ENCODE peak calls at places on chromosomes 2 and 18, in four cellular contexts. D, X, G and W are unnamed samples.

GRCh38 chr2:177391822-177392372 is 676 bp upstream of the AGPS start:
- DNase-seq in D (no peak), X (no peak), G (no peak), W (no peak)

GRCh38 chr2:110755494-110756078 is 23.2 kb downstream of the ACOXL start:
- DNase-seq in G (peak; percentile 36), D (peak; percentile 16), X (no peak), W (no peak)

GRCh38 chr2:212227755-212228154 is 310.8 kb downstream of the ERBB4 start:
- DNase-seq in D (peak; percentile 78), X (peak; percentile 4), G (peak; percentile 92), W (peak; percentile 67)

GRCh38 chr18:12291690-12292089 is 16.4 kb upstream of the TUBB6 start:
- DNase-seq in X (no peak), D (no peak), G (no peak), W (no peak)

GRCh38 chr2:108570416-108570815 is 36.1 kb downstream of the LIMS1 start:
- DNase-seq in G (peak; percentile 70), D (peak; percentile 72), X (no peak), W (no peak)

GRCh38 chr2:205527801-205528200 is 154.5 kb upstream of the NRP2 start:
- DNase-seq in G (no peak), X (no peak), D (no peak), W (no peak)

GRCh38 chr2:191063584-191063983 is 49.6 kb upstream of the STAT1 start:
- DNase-seq in D (no peak), G (no peak), X (no peak), W (no peak)

GRCh38 chr2:205752924-205753323 is 70.6 kb downstream of the NRP2 start:
- DNase-seq in X (no peak), G (no peak), D (peak; percentile 94), W (no peak)

GRCh38 chr2:176139170-176139611 is 9.7 kb downstream of the HOXD8 start:
- DNase-seq in G (no peak), D (no peak), X (no peak), W (no peak)

GRCh38 chr18:9802774-9803697 is 82.7 kb upstream of the TXNDC2 start:
- DNase-seq in X (no peak), G (peak; percentile 65), D (no peak), W (no peak)

GRCh38 chr2:88265352-88265960 is 95.3 kb downstream of the THNSL2 start:
- DNase-seq in G (peak; percentile 24), X (peak; percentile 10), D (peak; percentile 1), W (peak; percentile 27)

GRCh38 chr2:100956081-100956480 is 46.0 kb upstream of the RPL31 start:
- DNase-seq in X (no peak), G (no peak), D (no peak), W (no peak)

GRCh38 chr2:70828914-70829824 is 6.4 kb downstream of the CD207 start:
- DNase-seq in G (peak; percentile 81), D (no peak), X (no peak), W (no peak)

GRCh38 chr18:45102863-45103262 is 422.2 kb downstream of the SETBP1 start:
- DNase-seq in D (no peak), X (no peak), G (no peak), W (no peak)

GRCh38 chr2:191155608-191156071 is 4.8 kb upstream of the STAT4 start:
- DNase-seq in X (no peak), G (peak; percentile 81), D (peak; percentile 63), W (no peak)

GRCh38 chr2:148614024-148614331 is 30.6 kb upstream of the EPC2 start:
- DNase-seq in G (no peak), D (no peak), X (peak; percentile 20), W (peak; percentile 11)

GRCh38 chr2:217038001-217038400 is 178.1 kb upstream of the TNP1 start:
- DNase-seq in D (no peak), X (no peak), G (no peak), W (no peak)

GRCh38 chr2:33074197-33074596 is 127.4 kb downstream of the LTBP1 start:
- DNase-seq in D (no peak), X (no peak), G (no peak), W (no peak)

GRCh38 chr18:70279470-70279869 is 9.4 kb upstream of the SOCS6 start:
- DNase-seq in G (no peak), D (no peak), X (no peak), W (no peak)

GRCh38 chr2:119803101-119803500 is 43.4 kb downstream of the PTPN4 start:
- DNase-seq in D (no peak), X (no peak), G (no peak), W (no peak)

GRCh38 chr18:21703241-21703820 is 1.2 kb downstream of the ABHD3 start:
- DNase-seq in D (no peak), X (no peak), G (no peak), W (peak; percentile 45)

GRCh38 chr2:165586019-165586418 is 116.5 kb downstream of the CSRNP3 start:
- DNase-seq in X (no peak), D (no peak), G (no peak), W (no peak)

GRCh38 chr2:209908511-209908910 is 93.9 kb upstream of the RPE start:
- DNase-seq in X (no peak), G (no peak), D (no peak), W (no peak)

GRCh38 chr18:21742323-21742687 is 1.7 kb downstream of the MIB1 start:
- DNase-seq in G (peak; percentile 11), D (no peak), X (no peak), W (no peak)

GRCh38 chr2:102789349-102790085 is 27.7 kb downstream of the TMEM182 start:
- DNase-seq in D (no peak), X (no peak), G (no peak), W (no peak)

GRCh38 chr2:239951825-239952224 is 73.3 kb downstream of the NDUFA10 start:
- DNase-seq in G (no peak), D (no peak), X (no peak), W (no peak)

GRCh38 chr18:13461936-13462335 is 243.4 kb downstream of the LDLRAD4 start:
- DNase-seq in X (no peak), D (no peak), G (no peak), W (no peak)

GRCh38 chr18:44744206-44745180 is 63.8 kb downstream of the SETBP1 start:
- DNase-seq in D (no peak), G (no peak), X (no peak), W (no peak)

GRCh38 chr2:85525567-85525966 is 13.4 kb upstream of the MAT2A start:
- DNase-seq in G (no peak), X (no peak), D (no peak), W (no peak)

GRCh38 chr18:57444301-57444759 is 9.2 kb downstream of the ONECUT2 start:
- DNase-seq in D (no peak), G (no peak), X (no peak), W (peak; percentile 69)

GRCh38 chr2:241686649-241687425 is at the start of gene DTYMK:
- DNase-seq in G (peak; percentile 95), D (peak; percentile 98), X (peak; percentile 65), W (peak; percentile 98)

GRCh38 chr18:33821503-33821902 is 243.5 kb downstream of the ASXL3 start:
- DNase-seq in D (peak; percentile 37), G (peak; percentile 68), X (no peak), W (no peak)

GRCh38 chr2:65071499-65072180 is 15.4 kb downstream of the CEP68 start:
- DNase-seq in G (peak; percentile 18), X (no peak), D (no peak), W (no peak)

GRCh38 chr18:54444309-54444914 is 86.7 kb downstream of the C18orf54 start:
- DNase-seq in G (peak; percentile 74), X (peak; percentile 26), D (peak; percentile 74), W (peak; percentile 72)

GRCh38 chr2:136235451-136236418 is 117.8 kb upstream of the CXCR4 start:
- DNase-seq in X (no peak), G (peak; percentile 78), D (peak; percentile 70), W (peak; percentile 53)

GRCh38 chr2:223062304-223062845 is 10.4 kb downstream of the KCNE4 start:
- DNase-seq in D (peak; percentile 81), X (no peak), G (no peak), W (no peak)

GRCh38 chr2:102020596-102021170 is 28.9 kb downstream of the IL1R2 start:
- DNase-seq in G (peak; percentile 95), X (peak; percentile 53), D (peak; percentile 91), W (peak; percentile 90)

GRCh38 chr2:230000118-230000841 is 68.4 kb downstream of the SLC16A14 start:
- DNase-seq in X (no peak), D (no peak), G (no peak), W (no peak)

GRCh38 chr18:59885579-59886163 is 14.1 kb upstream of the PMAIP1 start:
- DNase-seq in X (peak; percentile 70), G (peak; percentile 82), D (peak; percentile 88), W (peak; percentile 16)

DNA sequence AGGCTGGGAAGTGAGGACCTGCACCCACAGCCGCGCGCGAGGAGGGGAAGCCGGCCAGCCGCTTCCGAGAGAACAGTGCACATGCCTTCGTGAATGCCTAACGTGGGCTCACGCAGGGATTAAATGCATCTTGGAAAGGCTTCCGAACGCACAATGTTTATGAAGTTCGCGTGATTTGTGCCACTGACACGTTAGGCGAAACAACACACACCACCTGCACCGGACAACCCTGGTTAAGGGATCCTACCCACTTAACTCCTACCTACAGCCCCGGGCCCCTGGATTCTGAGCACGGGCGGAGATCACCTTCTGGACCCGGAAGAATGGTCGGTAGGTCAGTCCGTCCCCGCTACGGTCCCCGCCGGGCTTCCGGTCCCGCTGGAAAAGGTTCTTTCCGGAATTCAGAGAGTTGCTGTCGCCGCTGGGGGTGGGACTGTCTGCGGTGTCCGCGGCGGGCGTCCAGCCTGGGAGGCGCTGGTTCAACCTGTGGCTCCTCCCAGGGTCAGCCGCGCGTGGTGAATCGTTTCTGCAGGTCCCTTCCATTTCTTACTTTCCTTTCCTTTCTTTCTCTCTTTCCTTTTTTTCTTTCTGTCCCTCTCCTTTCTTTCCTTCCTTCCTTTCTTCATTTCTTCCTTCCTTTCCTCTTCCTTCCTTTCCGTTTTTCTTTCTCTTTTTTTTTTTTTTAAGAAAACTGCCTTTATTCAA is at the start of gene MTIF2:
- DNase-seq in D (peak; percentile 95), X (peak; percentile 78), G (peak; percentile 94), W (peak; percentile 97)
- TF ChIP-seq CTCF in D (no peak), X (no peak), G (no peak), W (no peak)

GRCh38 chr2:231410293-231411004 is 14.9 kb downstream of the B3GNT7 start:
- DNase-seq in D (no peak), G (no peak), X (no peak), W (no peak)
- TF ChIP-seq CTCF in D (peak; percentile 47), G (peak; percentile 39), X (peak; percentile 56), W (peak; percentile 28)

DNA sequence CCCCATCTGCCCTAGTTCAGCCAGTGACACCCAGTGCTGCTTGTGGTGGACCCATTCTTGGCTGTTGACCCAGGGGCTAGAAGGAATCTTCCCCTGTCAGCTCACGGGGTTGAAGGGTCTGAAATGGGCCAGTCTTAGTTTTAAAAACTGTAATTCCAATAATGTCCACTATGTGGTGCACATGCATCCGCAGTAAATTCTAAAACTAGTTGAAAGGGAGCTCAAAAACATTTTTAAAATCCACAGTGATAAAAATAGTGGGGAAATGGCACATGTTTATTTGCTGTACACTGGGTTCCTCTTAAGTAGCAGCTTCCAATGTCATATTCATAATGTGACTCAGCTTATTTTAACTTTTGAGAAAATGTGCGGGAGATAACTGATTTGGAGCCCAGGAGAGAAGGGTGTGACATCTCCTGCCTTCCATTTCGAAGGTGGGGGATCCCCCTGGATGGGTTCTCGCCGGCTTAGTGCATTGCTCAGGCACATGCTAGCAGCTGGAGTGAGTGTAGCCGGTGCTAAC is 32.8 kb downstream of the GRHL1 start:
- DNase-seq in G (peak; percentile 68), D (peak; percentile 50), X (no peak), W (no peak)
- TF ChIP-seq CTCF in G (peak; percentile 69), D (peak; percentile 61), X (peak; percentile 55), W (peak; percentile 69)

GRCh38 chr2:112577756-112578155 is 6.7 kb upstream of the CHCHD5 start:
- DNase-seq in X (no peak), G (peak; percentile 42), D (peak; percentile 22), W (no peak)
- TF ChIP-seq CTCF in X (peak; percentile 10), G (peak; percentile 24), D (no peak), W (no peak)

GRCh38 chr2:201313362-201313761 is 43.8 kb downstream of the FLACC1 start:
- DNase-seq in X (no peak), D (no peak), G (no peak), W (no peak)
- TF ChIP-seq CTCF in X (no peak), D (no peak), G (no peak), W (no peak)